ENCODE peak calls at places on chromosome 14, in seven cellular contexts. A is SK-N-SH, V is H1, J is HepG2, Q is GM12878, I is HCT116, L is K562. U is an unnamed sample.
A peak's percentile ranks its signal among the peaks of the same experiment; 100 is the strongest.

GRCh38 chr14:101359221-101360044 is 201.9 kb upstream of the DIO3 start:
- DNase-seq in V (no peak), I (no peak), L (no peak), Q (no peak), A (no peak), J (no peak), U (no peak)

GRCh38 chr14:30528119-30528518 is 30.8 kb upstream of the G2E3 start:
- DNase-seq in I (no peak), Q (no peak), J (peak; percentile 21), A (no peak), V (no peak), L (no peak), U (no peak)

GRCh38 chr14:94945615-94946014 is 175.7 kb upstream of the GSC start:
- DNase-seq in L (no peak), J (no peak), V (no peak), Q (no peak), I (no peak), A (no peak), U (no peak)

GRCh38 chr14:93972618-93973205 is 3.7 kb downstream of the ASB2 start:
- DNase-seq in A (no peak), V (no peak), L (no peak), J (no peak), Q (no peak), I (no peak), U (no peak)

GRCh38 chr14:100835278-100836052 is 9.5 kb downstream of the MEG3 start:
- DNase-seq in J (no peak), V (no peak), A (no peak), Q (no peak), I (no peak), L (no peak), U (no peak)

GRCh38 chr14:89621009-89621421 is 204.0 kb upstream of the FOXN3 start:
- DNase-seq in A (no peak), L (no peak), I (no peak), Q (no peak), J (no peak), V (no peak), U (no peak)

GRCh38 chr14:98006008-98006407 is 1208.8 kb downstream of the VRK1 start:
- DNase-seq in Q (no peak), A (no peak), L (no peak), V (no peak), J (no peak), I (no peak), U (no peak)

GRCh38 chr14:56211124-56211523 is 92.9 kb downstream of the PELI2 start:
- DNase-seq in I (no peak), L (no peak), V (no peak), J (no peak), Q (no peak), A (no peak), U (no peak)

GRCh38 chr14:28020112-28020511 is 746.5 kb upstream of the FOXG1 start:
- DNase-seq in I (no peak), J (no peak), V (no peak), A (no peak), L (no peak), Q (no peak), U (no peak)

GRCh38 chr14:85233756-85234545 is 296.0 kb upstream of the FLRT2 start:
- DNase-seq in V (no peak), Q (no peak), A (no peak), L (no peak), I (no peak), J (no peak), U (no peak)

GRCh38 chr14:76872796-76873432 is 46.7 kb downstream of the LRRC74A start:
- DNase-seq in J (peak; percentile 14), A (peak; percentile 80), Q (no peak), I (no peak), L (peak; percentile 67), V (peak; percentile 85), U (peak; percentile 46)

DNA sequence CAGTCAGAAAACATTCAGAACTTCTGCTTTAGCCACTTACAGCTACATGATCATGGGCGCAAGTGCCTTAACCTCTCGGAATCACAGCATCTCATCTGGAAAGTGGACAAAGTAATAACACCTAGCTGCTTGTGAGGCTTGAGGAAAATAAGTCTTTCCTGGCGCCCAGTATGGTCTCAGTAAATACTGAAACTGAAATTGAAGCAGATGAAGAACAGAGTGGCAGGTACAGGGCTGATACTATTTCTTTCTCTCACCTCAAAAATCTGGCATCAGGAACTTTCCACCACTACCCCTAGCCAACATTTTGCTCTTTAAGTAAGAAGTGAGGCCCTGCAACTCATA is 129.6 kb upstream of the FUT8 start:
- DNase-seq in V (no peak), J (no peak), A (no peak), L (no peak), Q (no peak), I (no peak), U (no peak)
- H3K4me3 ChIP-seq in V (no peak overlapping the region), J (no peak overlapping the region), A (no peak overlapping the region), L (no peak overlapping the region), Q (peak overlapping the region; percentile 66), I (no peak overlapping the region), U (no peak overlapping the region)

GRCh38 chr14:69739486-69739885 is 27.5 kb upstream of the SRSF5 start:
- DNase-seq in I (no peak), A (no peak), L (no peak), Q (no peak), J (no peak), V (no peak), U (no peak)
- TF ChIP-seq YY1 in I (no peak), A (no peak), L (no peak), Q (no peak), J (no peak), V (no peak), U (no peak)

GRCh38 chr14:22544406-22544805 is 44.6 kb downstream of the DAD1 start:
- DNase-seq in Q (no peak), J (no peak), L (no peak), I (no peak), V (no peak), A (no peak), U (no peak)

GRCh38 chr14:22546722-22547071 is 42.3 kb downstream of the DAD1 start:
- DNase-seq in A (no peak), Q (no peak), L (no peak), V (no peak), I (no peak), J (no peak), U (no peak)

GRCh38 chr14:22547309-22547947 is 41.6 kb downstream of the DAD1 start:
- DNase-seq in A (no peak), I (no peak), Q (no peak), L (no peak), V (no peak), J (no peak), U (no peak)

GRCh38 chr14:22544881-22545420 is 44.1 kb downstream of the DAD1 start:
- DNase-seq in I (no peak), L (no peak), A (no peak), V (no peak), Q (no peak), J (no peak), U (no peak)

DNA sequence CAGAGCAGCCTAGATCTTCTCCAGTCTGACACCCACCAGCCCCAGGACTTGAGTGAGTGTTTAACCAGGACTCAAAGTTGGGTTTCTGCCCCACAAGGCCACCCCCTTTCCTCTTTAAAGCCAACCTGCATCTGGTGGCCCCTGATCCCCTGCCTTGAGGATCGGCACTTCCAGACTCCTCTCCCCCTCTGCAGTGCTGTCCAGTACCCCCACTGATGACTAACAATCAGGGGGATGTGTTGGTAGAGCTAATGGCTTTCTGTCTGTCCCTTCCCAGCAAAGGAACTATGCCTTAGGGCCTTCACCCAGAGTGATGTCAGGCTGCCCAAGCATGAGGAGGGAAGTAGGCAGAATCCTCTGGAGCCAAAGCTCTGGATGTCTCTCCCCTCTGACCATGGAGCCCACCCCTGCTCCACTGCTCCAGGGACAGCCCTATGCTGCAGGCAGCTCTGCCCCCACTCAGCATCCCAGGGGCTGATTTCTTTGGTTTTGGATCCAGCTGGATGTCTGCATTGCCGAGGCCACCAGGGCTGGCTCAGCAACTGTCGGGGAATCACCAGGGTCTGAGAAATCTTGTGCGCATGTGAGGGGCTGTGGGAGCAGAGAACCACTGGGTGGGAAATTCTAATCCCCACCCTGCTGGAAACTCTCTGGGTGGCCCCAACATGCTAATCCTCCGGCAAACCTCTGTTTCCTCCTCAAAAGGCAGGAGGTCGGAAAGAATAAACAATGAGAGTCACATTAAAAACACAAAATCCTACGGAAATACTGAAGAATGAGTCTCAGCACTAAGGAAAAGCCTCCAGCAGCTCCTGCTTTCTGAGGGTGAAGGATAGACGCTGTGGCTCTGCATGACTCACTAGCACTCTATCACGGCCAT is 42.9 kb downstream of the DAD1 start:
- DNase-seq in V (no peak), I (no peak), L (no peak), J (no peak), A (no peak), Q (no peak), U (peak; percentile 13)
- H3K4me3 ChIP-seq in V (no peak overlapping the region), I (no peak overlapping the region), L (no peak overlapping the region), J (no peak overlapping the region), A (no peak overlapping the region), Q (no peak overlapping the region), U (no peak overlapping the region)

DNA sequence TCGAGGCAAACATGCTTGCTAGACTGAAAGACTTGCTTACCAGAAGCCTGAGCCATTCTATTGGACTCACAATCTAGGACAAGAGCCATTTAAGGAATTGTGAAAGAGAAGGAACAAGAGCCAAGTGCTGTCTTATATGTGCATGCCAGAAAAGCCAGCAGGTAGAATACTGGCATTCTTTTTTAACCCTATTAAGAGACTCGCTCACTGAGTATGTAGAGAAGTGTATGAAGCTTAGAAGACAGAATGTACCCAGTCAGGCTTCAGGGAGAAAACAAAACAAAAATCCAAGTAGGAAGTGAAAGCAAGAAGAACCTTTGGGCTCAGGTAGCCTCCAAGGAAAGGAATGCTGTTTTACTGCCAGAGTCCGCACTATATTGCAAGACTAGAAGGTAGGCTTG is 65.9 kb downstream of the DCAF5 start:
- DNase-seq in L (no peak), A (no peak), J (no peak), I (no peak), Q (no peak), V (no peak), U (no peak)
- TF ChIP-seq YY1 in L (no peak), A (no peak), J (no peak), I (no peak), Q (no peak), V (no peak), U (no peak)

GRCh38 chr14:91501951-91502930 is 7.9 kb downstream of the PPP4R3A start:
- DNase-seq in A (no peak), I (no peak), J (no peak), Q (no peak), L (no peak), V (no peak), U (no peak)

GRCh38 chr14:91501348-91501747 is 8.8 kb downstream of the PPP4R3A start:
- DNase-seq in Q (no peak), A (no peak), I (no peak), J (no peak), L (no peak), V (no peak), U (no peak)

GRCh38 chr14:91493169-91493568 is 16.9 kb downstream of the PPP4R3A start:
- DNase-seq in L (no peak), A (no peak), Q (no peak), J (no peak), I (no peak), V (no peak), U (no peak)

DNA sequence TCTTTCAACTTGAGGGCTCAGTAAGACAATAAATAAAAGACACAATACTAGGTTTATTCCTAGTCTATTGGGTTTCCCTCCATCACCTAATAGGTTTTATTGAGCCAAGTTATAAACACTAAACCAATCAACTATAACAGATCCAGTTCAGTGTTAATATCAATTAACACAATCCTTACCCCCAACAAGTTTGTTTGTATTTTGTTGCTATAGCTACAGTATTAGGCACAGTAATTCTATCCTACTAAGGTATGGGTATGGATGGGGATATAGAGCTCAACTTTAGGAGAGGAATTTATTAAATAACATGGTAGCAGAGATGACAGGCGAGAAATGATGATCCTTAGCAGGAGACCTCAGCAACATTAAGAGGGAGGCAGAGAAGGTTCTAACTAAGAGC is 13.3 kb downstream of the PPP4R3A start:
- DNase-seq in A (no peak), I (no peak), L (no peak), Q (no peak), J (peak; percentile 41), V (no peak), U (no peak)
- H3K4me3 ChIP-seq in A (no peak overlapping the region), I (no peak overlapping the region), L (no peak overlapping the region), Q (peak overlapping the region; percentile 34), J (no peak overlapping the region), V (no peak overlapping the region), U (no peak overlapping the region)